ENCODE peak calls at places on chromosome 15, in seven cellular contexts. One of them, this sample, is unnamed.

GRCh38 chr15:58065445-58066041 is at the start of gene ALDH1A2:
- DNase-seq in K562: peak; percentile 89
- DNase-seq in HepG2: no peak
- DNase-seq in H1: peak; percentile 67
- DNase-seq in HCT116: no peak
- DNase-seq in GM12878: no peak
- DNase-seq in SK-N-SH: peak; percentile 64
- DNase-seq in this sample: no peak

GRCh38 chr15:58407366-58407765 is 24.4 kb upstream of the LIPC start:
- DNase-seq in SK-N-SH: no peak
- DNase-seq in H1: no peak
- DNase-seq in HCT116: no peak
- DNase-seq in K562: no peak
- DNase-seq in GM12878: no peak
- DNase-seq in HepG2: no peak
- DNase-seq in this sample: no peak

GRCh38 chr15:34012461-34013028 is 26.5 kb downstream of the AVEN start:
- DNase-seq in H1: no peak
- DNase-seq in SK-N-SH: no peak
- DNase-seq in HepG2: no peak
- DNase-seq in HCT116: no peak
- DNase-seq in GM12878: no peak
- DNase-seq in K562: no peak
- DNase-seq in this sample: no peak

GRCh38 chr15:78263907-78264303 is 457 bp upstream of the DNAJA4 start:
- DNase-seq in HepG2: no peak
- DNase-seq in H1: no peak
- DNase-seq in GM12878: no peak
- DNase-seq in SK-N-SH: no peak
- DNase-seq in K562: no peak
- DNase-seq in HCT116: no peak
- DNase-seq in this sample: no peak

GRCh38 chr15:57647071-57647790 is 55.5 kb downstream of the MYZAP start:
- DNase-seq in GM12878: no peak
- DNase-seq in K562: no peak
- DNase-seq in SK-N-SH: no peak
- DNase-seq in HepG2: no peak
- DNase-seq in HCT116: no peak
- DNase-seq in H1: no peak
- DNase-seq in this sample: no peak

GRCh38 chr15:25947336-25948080 is 84.4 kb upstream of the ATP10A start:
- DNase-seq in H1: peak; percentile 53
- DNase-seq in SK-N-SH: no peak
- DNase-seq in GM12878: no peak
- DNase-seq in HepG2: no peak
- DNase-seq in HCT116: no peak
- DNase-seq in K562: no peak
- DNase-seq in this sample: peak; percentile 69

GRCh38 chr15:62896969-62897486 is 145.5 kb upstream of the TPM1 start:
- DNase-seq in HCT116: peak; percentile 94
- DNase-seq in SK-N-SH: peak; percentile 78
- DNase-seq in HepG2: peak; percentile 93
- DNase-seq in H1: no peak
- DNase-seq in GM12878: no peak
- DNase-seq in K562: peak; percentile 64
- DNase-seq in this sample: peak; percentile 60

GRCh38 chr15:88657326-88658069 is 18.7 kb downstream of the ISG20 start:
- DNase-seq in HepG2: no peak
- DNase-seq in K562: peak; percentile 62
- DNase-seq in H1: no peak
- DNase-seq in HCT116: peak; percentile 38
- DNase-seq in SK-N-SH: peak; percentile 78
- DNase-seq in GM12878: no peak
- DNase-seq in this sample: peak; percentile 66

GRCh38 chr15:55909036-55909811 is 84.2 kb downstream of the NEDD4 start:
- DNase-seq in SK-N-SH: no peak
- DNase-seq in H1: no peak
- DNase-seq in GM12878: no peak
- DNase-seq in HepG2: no peak
- DNase-seq in HCT116: no peak
- DNase-seq in K562: no peak
- DNase-seq in this sample: no peak

GRCh38 chr15:19987389-19988048 is 554.1 kb downstream of the GOLGA6L6 start:
- DNase-seq in K562: peak; percentile 52
- DNase-seq in HCT116: no peak
- DNase-seq in GM12878: no peak
- DNase-seq in H1: peak; percentile 47
- DNase-seq in SK-N-SH: peak; percentile 56
- DNase-seq in HepG2: peak; percentile 15
- DNase-seq in this sample: no peak

GRCh38 chr15:89130194-89130593 is 41.9 kb downstream of the ABHD2 start:
- DNase-seq in HepG2: no peak
- DNase-seq in SK-N-SH: no peak
- DNase-seq in K562: no peak
- DNase-seq in HCT116: no peak
- DNase-seq in GM12878: no peak
- DNase-seq in H1: no peak
- DNase-seq in this sample: no peak

GRCh38 chr15:98517051-98517450 is 131.3 kb upstream of the IGF1R start:
- DNase-seq in GM12878: no peak
- DNase-seq in HCT116: no peak
- DNase-seq in K562: no peak
- DNase-seq in H1: no peak
- DNase-seq in HepG2: no peak
- DNase-seq in SK-N-SH: no peak
- DNase-seq in this sample: no peak

GRCh38 chr15:82891025-82891390 is 61.5 kb downstream of the HOMER2 start:
- DNase-seq in K562: no peak
- DNase-seq in HepG2: no peak
- DNase-seq in SK-N-SH: no peak
- DNase-seq in GM12878: no peak
- DNase-seq in H1: peak; percentile 39
- DNase-seq in HCT116: no peak
- DNase-seq in this sample: peak; percentile 24

GRCh38 chr15:82894971-82895520 is 57.5 kb downstream of the HOMER2 start:
- DNase-seq in HCT116: no peak
- DNase-seq in K562: no peak
- DNase-seq in H1: peak; percentile 43
- DNase-seq in SK-N-SH: peak; percentile 72
- DNase-seq in GM12878: no peak
- DNase-seq in HepG2: no peak
- DNase-seq in this sample: peak; percentile 20

GRCh38 chr15:82892541-82892940 is 60.0 kb downstream of the HOMER2 start:
- DNase-seq in HCT116: no peak
- DNase-seq in GM12878: no peak
- DNase-seq in K562: peak; percentile 37
- DNase-seq in SK-N-SH: no peak
- DNase-seq in HepG2: no peak
- DNase-seq in H1: peak; percentile 31
- DNase-seq in this sample: no peak

GRCh38 chr15:82895983-82896382 is 56.5 kb downstream of the HOMER2 start:
- DNase-seq in HepG2: no peak
- DNase-seq in SK-N-SH: no peak
- DNase-seq in HCT116: no peak
- DNase-seq in GM12878: no peak
- DNase-seq in H1: peak; percentile 41
- DNase-seq in K562: no peak
- DNase-seq in this sample: no peak

GRCh38 chr15:82890338-82891024 is 62.0 kb downstream of the HOMER2 start:
- DNase-seq in GM12878: no peak
- DNase-seq in K562: no peak
- DNase-seq in H1: peak; percentile 16
- DNase-seq in SK-N-SH: peak; percentile 62
- DNase-seq in HCT116: no peak
- DNase-seq in HepG2: no peak
- DNase-seq in this sample: no peak
- TF ChIP-seq JUND in GM12878: no peak
- TF ChIP-seq JUND in K562: no peak
- TF ChIP-seq JUND in H1: no peak
- TF ChIP-seq JUND in SK-N-SH: no peak
- TF ChIP-seq JUND in HCT116: no peak
- TF ChIP-seq JUND in HepG2: no peak
- TF ChIP-seq JUND in this sample: no peak

DNA sequence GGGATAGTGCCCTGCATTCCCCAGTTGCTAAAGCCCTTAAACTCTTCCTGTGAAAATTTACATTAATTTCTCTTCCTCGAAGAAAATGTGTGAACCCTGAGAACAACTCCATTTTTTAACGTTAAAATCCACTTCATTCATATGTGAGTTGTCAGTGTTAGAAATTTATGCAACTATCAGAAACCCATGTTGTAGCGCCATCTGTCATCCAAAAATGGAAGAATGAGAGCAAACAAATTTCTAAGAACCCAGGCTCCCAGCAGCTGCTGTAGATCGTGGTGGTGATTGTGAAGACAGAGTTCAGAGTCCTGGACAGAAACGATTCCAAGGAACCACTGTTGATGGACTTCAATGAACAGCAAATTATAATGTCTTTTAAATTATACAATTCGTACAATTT is 179.7 kb upstream of the NDN start:
- DNase-seq in HepG2: peak; percentile 30
- DNase-seq in K562: no peak
- DNase-seq in GM12878: no peak
- DNase-seq in H1: no peak
- DNase-seq in HCT116: no peak
- DNase-seq in SK-N-SH: peak; percentile 24
- DNase-seq in this sample: peak; percentile 70
- TF ChIP-seq JUND in HepG2: no peak
- TF ChIP-seq JUND in K562: no peak
- TF ChIP-seq JUND in GM12878: no peak
- TF ChIP-seq JUND in H1: no peak
- TF ChIP-seq JUND in HCT116: no peak
- TF ChIP-seq JUND in SK-N-SH: no peak
- TF ChIP-seq JUND in this sample: no peak

GRCh38 chr15:67762610-67763368 is 62.5 kb upstream of the SKOR1 start:
- DNase-seq in H1: no peak
- DNase-seq in HepG2: no peak
- DNase-seq in SK-N-SH: no peak
- DNase-seq in K562: no peak
- DNase-seq in HCT116: no peak
- DNase-seq in GM12878: peak; percentile 85
- DNase-seq in this sample: no peak
- TF ChIP-seq JUND in H1: no peak
- TF ChIP-seq JUND in HepG2: no peak
- TF ChIP-seq JUND in SK-N-SH: no peak
- TF ChIP-seq JUND in K562: no peak
- TF ChIP-seq JUND in HCT116: no peak
- TF ChIP-seq JUND in GM12878: no peak
- TF ChIP-seq JUND in this sample: no peak

DNA sequence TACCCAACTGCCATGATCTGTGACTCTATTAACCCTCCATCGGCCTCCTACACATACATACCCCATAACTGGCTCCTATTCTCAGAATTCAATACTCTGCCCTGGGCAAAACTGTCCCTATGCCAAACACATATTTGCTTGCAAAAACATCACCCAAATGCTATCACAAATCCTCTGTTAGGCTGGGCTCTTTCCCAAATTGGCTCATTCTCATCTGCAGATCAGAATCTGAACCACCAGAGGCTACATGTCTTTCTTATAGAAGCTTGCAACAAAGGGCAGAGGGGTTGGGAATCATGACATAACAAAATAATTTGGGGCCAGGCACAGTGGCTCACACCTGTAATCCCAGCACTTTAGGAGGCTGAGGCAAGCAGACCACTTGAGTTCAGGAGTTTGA is 45.4 kb upstream of the GOLM2 start:
- DNase-seq in SK-N-SH: peak; percentile 48
- DNase-seq in HepG2: no peak
- DNase-seq in K562: no peak
- DNase-seq in H1: no peak
- DNase-seq in GM12878: no peak
- DNase-seq in HCT116: no peak
- DNase-seq in this sample: no peak
- TF ChIP-seq JUND in SK-N-SH: no peak
- TF ChIP-seq JUND in HepG2: no peak
- TF ChIP-seq JUND in K562: no peak
- TF ChIP-seq JUND in H1: no peak
- TF ChIP-seq JUND in GM12878: no peak
- TF ChIP-seq JUND in HCT116: no peak
- TF ChIP-seq JUND in this sample: no peak

This sample was measured in T47D.